ENCODE peak calls at places on chromosome 21, in ten cellular contexts. I, K, F, D, T, U, J, E, G and Q are unnamed samples.

GRCh38 chr21:27244356-27244755 is 277.5 kb upstream of the ADAMTS5 start:
- DNase-seq in F (no peak), U (no peak), E (no peak), K (no peak), J (no peak), G (no peak), T (no peak), D (no peak), I (no peak), Q (no peak)

GRCh38 chr21:44401386-44402160 is 48.2 kb downstream of the TRPM2 start:
- DNase-seq in U (no peak), K (no peak), D (no peak), F (no peak), G (no peak), J (no peak), T (no peak), E (no peak), I (no peak), Q (no peak)

GRCh38 chr21:20739421-20739820 is 258.8 kb upstream of the NCAM2 start:
- DNase-seq in G (peak; percentile 23), J (no peak), E (no peak), I (no peak), U (no peak), T (no peak), F (peak; percentile 64), D (no peak), K (peak; percentile 19), Q (peak; percentile 19)

GRCh38 chr21:46633561-46633960 is 1.9 kb upstream of the PRMT2 start:
- DNase-seq in E (no peak), T (no peak), J (no peak), G (no peak), D (no peak), U (no peak), K (no peak), F (no peak), I (no peak), Q (no peak)

GRCh38 chr21:45056917-45057560 is 17.3 kb upstream of the ADARB1 start:
- DNase-seq in F (no peak), I (peak; percentile 78), K (no peak), E (no peak), G (no peak), T (no peak), D (no peak), J (no peak), U (no peak), Q (no peak)

GRCh38 chr21:45598109-45598508 is 45.4 kb upstream of the PCBP3 start:
- DNase-seq in D (no peak), F (no peak), E (no peak), J (no peak), K (no peak), I (no peak), U (no peak), G (no peak), T (no peak), Q (no peak)

GRCh38 chr21:42436914-42437313 is 33.2 kb downstream of the UBASH3A start:
- DNase-seq in F (no peak), I (no peak), T (no peak), G (no peak), U (no peak), K (no peak), J (no peak), D (no peak), E (no peak), Q (no peak)

GRCh38 chr21:38498057-38498833 is at the start of gene ERG:
- DNase-seq in E (no peak), I (no peak), D (no peak), J (no peak), T (no peak), K (no peak), U (no peak), G (no peak), F (no peak), Q (no peak)

GRCh38 chr21:37601915-37602314 is 235.3 kb downstream of the DYRK1A start:
- DNase-seq in K (no peak), U (no peak), T (no peak), E (no peak), J (no peak), G (no peak), F (no peak), I (no peak), D (no peak), Q (no peak)

GRCh38 chr21:32337206-32337605 is 38.6 kb downstream of the MRAP start:
- DNase-seq in U (no peak), K (no peak), G (no peak), F (no peak), E (no peak), T (no peak), J (no peak), I (no peak), D (no peak), Q (no peak)

GRCh38 chr21:20083336-20083735 is 914.9 kb upstream of the NCAM2 start:
- DNase-seq in J (no peak), K (no peak), D (no peak), E (no peak), T (no peak), U (no peak), G (no peak), F (no peak), I (no peak), Q (no peak)

GRCh38 chr21:34279285-34279684 is 84.5 kb upstream of the KCNE2 start:
- DNase-seq in J (no peak), K (no peak), E (no peak), D (no peak), U (no peak), T (no peak), F (no peak), I (no peak), G (no peak), Q (no peak)

GRCh38 chr21:27572681-27573080 is 605.8 kb upstream of the ADAMTS5 start:
- DNase-seq in F (no peak), G (peak; percentile 62), J (no peak), D (no peak), U (no peak), T (no peak), E (no peak), K (no peak), I (peak; percentile 91), Q (no peak)

GRCh38 chr21:26207021-26207420 is 36.5 kb upstream of the APP start:
- DNase-seq in K (no peak), I (no peak), J (no peak), F (no peak), U (no peak), G (no peak), T (no peak), E (no peak), D (no peak), Q (no peak)